ENCODE peak calls at places on chromosomes 4 and X, in ten cellular contexts. K is brain microvascular endothelial cell, L is thoracic aorta, R is gastrocnemius medialis, W is HL-60, A is bronchial epithelial cell, S is HCT116, U is ovary, O is left lung, C is uterus. X is an unnamed sample.
A peak's percentile ranks its signal among the peaks of the same experiment; 100 is the strongest.

GRCh38 chrX:14865201-14865600 is 7.7 kb downstream of the FANCB start:
- DNase-seq in L (no peak), C (no peak), O (no peak), W (no peak), A (no peak), R (no peak), S (no peak), K (no peak), U (no peak), X (no peak)

GRCh38 chrX:78886550-78886949 is 58.6 kb upstream of the P2RY10 start:
- DNase-seq in W (peak; percentile 6), R (no peak), O (no peak), K (no peak), C (no peak), A (peak; percentile 0), U (no peak), S (no peak), L (no peak), X (no peak)

GRCh38 chr4:74547042-74547441 is 102.1 kb downstream of the AREG start:
- DNase-seq in U (no peak), C (no peak), R (no peak), K (no peak), A (peak; percentile 77), S (no peak), W (no peak), O (no peak), L (no peak), X (no peak)

GRCh38 chr4:2296621-2297601 is 35.0 kb upstream of the MXD4 start:
- DNase-seq in L (no peak), S (no peak), R (no peak), A (no peak), O (peak; percentile 73), U (no peak), W (no peak), C (no peak), K (no peak), X (no peak)

GRCh38 chr4:32633421-32633820 is 1913.3 kb downstream of the PCDH7 start:
- DNase-seq in O (peak; percentile 17), K (no peak), L (no peak), R (no peak), S (no peak), W (no peak), A (no peak), C (no peak), U (no peak), X (no peak)

GRCh38 chr4:113683143-113683542 is 78.4 kb downstream of the CAMK2D start:
- DNase-seq in S (no peak), L (no peak), K (no peak), W (no peak), A (peak; percentile 63), C (no peak), U (no peak), O (no peak), R (no peak), X (no peak)

GRCh38 chr4:116501954-116502353 is 583.4 kb downstream of the TRAM1L1 start:
- DNase-seq in C (no peak), O (no peak), A (peak; percentile 23), L (no peak), W (no peak), S (no peak), K (no peak), U (no peak), R (no peak), X (no peak)

GRCh38 chr4:158163941-158164665 is 8.7 kb downstream of the GASK1B start:
- DNase-seq in K (no peak), O (no peak), R (no peak), S (no peak), A (no peak), U (no peak), L (no peak), C (no peak), W (no peak), X (no peak)

GRCh38 chrX:48035891-48036290 is 29.1 kb downstream of the SPACA5 start:
- DNase-seq in L (no peak), A (no peak), K (no peak), O (no peak), S (no peak), R (no peak), U (no peak), C (no peak), W (no peak), X (no peak)

DNA sequence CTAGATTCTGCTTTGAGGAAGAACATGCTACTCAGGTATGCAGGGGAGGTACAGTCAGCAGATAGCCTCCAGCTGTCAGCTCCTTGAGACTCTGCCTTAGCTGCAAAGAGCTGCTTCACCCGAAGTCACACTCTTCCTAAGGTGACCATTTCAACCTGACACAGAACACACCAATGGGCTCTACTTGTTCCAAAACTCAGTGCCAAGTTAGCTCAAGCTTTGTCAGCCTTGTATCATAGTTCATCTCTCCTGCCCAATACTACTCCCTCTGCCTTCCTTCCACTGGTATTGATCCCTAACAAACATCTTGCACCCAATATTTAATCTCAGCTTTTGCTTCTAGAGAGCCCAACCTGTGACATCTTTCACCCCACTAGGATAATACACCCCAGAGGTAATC is 7.8 kb upstream of the SMARCA1 start:
- DNase-seq in C (no peak), S (no peak), A (no peak), R (no peak), O (no peak), K (no peak), U (no peak), L (no peak), W (no peak), X (no peak)
- H3K27me3 ChIP-seq in C (no peaks in the 10 kb centered on the region), S (no peaks in the 10 kb centered on the region), A (no peaks in the 10 kb centered on the region), R (no peaks in the 10 kb centered on the region), O (no peaks in the 10 kb centered on the region), K (no peaks in the 10 kb centered on the region), U (no peaks in the 10 kb centered on the region), L (no peaks in the 10 kb centered on the region), W (no peaks in the 10 kb centered on the region), X (no peaks in the 10 kb centered on the region)

GRCh38 chrX:135543924-135544323 is 23.5 kb downstream of the INTS6L start:
- DNase-seq in R (no peak), A (no peak), C (no peak), L (no peak), W (no peak), U (no peak), K (no peak), S (no peak), O (no peak), X (no peak)
- TF ChIP-seq CTCF in R (no peak), A (no peak), C (no peak), L (no peak), W (no peak), U (no peak), K (peak; percentile 23), S (peak; percentile 43), O (no peak), X (no peak)

DNA sequence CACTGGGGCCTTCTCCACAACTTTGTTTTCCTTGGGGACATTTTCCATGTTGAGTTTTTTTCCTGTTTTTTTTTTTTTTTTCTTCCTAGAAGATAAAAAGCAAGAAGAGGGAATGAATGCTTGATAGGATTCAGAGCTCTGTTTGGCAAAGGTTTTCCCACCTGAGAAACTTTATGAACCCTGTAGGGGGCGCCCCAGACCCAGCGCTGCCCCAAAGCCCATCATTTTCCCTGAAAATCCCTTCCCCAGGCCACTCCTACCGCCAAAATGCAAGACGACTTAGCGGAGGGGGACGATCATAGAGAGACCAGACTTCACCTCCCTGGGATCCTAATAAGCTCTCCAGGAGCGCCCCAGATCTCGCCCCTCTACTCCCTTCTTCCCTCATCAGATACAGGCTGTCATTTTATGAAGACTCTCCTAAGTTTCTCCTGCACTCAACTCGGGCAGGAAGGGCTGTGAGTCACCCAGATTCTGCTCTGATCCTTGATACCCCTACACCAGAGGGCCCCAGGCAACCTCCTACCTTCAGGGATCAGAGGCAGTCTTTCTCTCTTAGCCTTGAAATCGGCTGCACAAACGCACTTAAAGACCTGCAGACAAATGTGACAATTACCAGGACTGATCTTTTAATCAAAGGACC is 1.4 kb downstream of the BEX5 start:
- DNase-seq in S (no peak), L (no peak), K (no peak), O (no peak), C (no peak), W (no peak), R (no peak), A (no peak), U (peak; percentile 9), X (no peak)
- H3K4me3 ChIP-seq in S (no peak overlapping the region), L (peak overlapping the region; percentile 77), K (no peak overlapping the region), O (peak overlapping the region; percentile 42), C (no peak overlapping the region), W (no peak overlapping the region), R (no peak overlapping the region), A (no peak overlapping the region), U (no peak overlapping the region), X (no peak overlapping the region)

DNA sequence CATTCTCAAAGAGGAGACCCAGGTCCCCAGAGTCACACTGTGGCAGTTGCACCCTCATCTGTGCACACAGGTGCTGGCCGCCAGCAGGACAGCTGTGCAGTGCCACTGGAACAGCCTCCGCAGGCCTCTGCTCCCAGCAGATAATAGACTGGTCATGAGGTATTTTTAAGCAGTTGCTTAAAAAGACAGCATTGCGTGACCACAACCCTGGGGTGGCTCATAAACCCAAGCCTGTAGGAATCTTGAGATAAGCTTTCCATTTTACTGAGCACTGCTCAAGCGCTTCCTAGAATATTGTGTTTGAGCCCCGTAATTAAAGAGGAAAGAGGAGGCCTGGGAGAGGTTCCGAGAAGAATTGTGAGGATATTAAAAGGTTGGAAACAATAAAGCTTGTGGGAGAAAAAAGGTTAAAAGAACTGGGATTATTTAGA is 86.4 kb upstream of the KIT start:
- DNase-seq in U (no peak), L (no peak), S (no peak), R (no peak), K (peak; percentile 9), O (no peak), W (no peak), C (no peak), A (no peak), X (no peak)
- H3K27me3 ChIP-seq in U (no peaks in the 10 kb centered on the region), L (no peaks in the 10 kb centered on the region), S (peaks cover 14% of the 10 kb centered on the region), R (no peaks in the 10 kb centered on the region), K (no peaks in the 10 kb centered on the region), O (no peaks in the 10 kb centered on the region), W (no peaks in the 10 kb centered on the region), C (no peaks in the 10 kb centered on the region), A (no peaks in the 10 kb centered on the region), X (no peaks in the 10 kb centered on the region)

DNA sequence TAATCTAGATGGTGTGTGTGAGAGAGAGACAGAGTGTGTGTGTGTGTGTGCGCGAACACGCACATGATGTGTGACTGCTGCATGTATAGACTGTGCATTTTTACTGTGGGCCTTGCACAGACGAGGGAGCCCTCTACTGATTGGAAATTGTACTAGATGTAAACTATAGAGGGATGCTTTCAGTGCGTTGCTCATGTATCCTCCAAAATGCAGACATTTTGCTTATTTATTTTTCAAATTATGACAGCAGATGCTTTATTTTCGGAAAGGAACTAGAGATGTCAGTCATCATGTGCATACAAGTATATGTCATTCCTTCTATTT is 168.4 kb upstream of the GK2 start:
- DNase-seq in U (no peak), S (no peak), C (no peak), L (no peak), K (peak; percentile 22), R (no peak), O (no peak), A (peak; percentile 43), W (peak; percentile 64), X (no peak)
- TF ChIP-seq CTCF in U (no peak), S (peak; percentile 47), C (peak; percentile 31), L (no peak), K (peak; percentile 61), R (no peak), O (no peak), A (peak; percentile 59), W (no peak), X (no peak)

X was measured in pancreas.